ENCODE peak calls at places on chromosome 13, in ten cellular contexts. Y is IMR-90, N is body of pancreas, J is A549, R is ovary, H is tibial nerve, B is breast epithelium, Z is sigmoid colon, K is spleen, P is esophagus muscularis mucosa. E is an unnamed sample.

GRCh38 chr13:32734511-32734910 is 148.3 kb downstream of the PDS5B start:
- DNase-seq in Y (peak; percentile 88), N (no peak), J (no peak), R (no peak), H (peak; percentile 21), B (no peak), Z (no peak), K (no peak), P (no peak), E (peak; percentile 30)

GRCh38 chr13:108200781-108201398 is 14.4 kb downstream of the LIG4 start:
- DNase-seq in Y (peak; percentile 43), N (no peak), J (no peak), R (no peak), H (no peak), B (no peak), Z (no peak), K (no peak), P (no peak), E (no peak)

GRCh38 chr13:39484506-39485313 is 118.3 kb downstream of the LHFPL6 start:
- DNase-seq in Y (peak; percentile 77), N (no peak), J (no peak), R (no peak), H (no peak), B (no peak), Z (no peak), K (no peak), P (no peak), E (no peak)

GRCh38 chr13:30805603-30806011 is 70.3 kb downstream of the ALOX5AP start:
- DNase-seq in Y (peak; percentile 59), N (peak; percentile 58), J (no peak), R (no peak), H (no peak), B (peak; percentile 69), Z (peak; percentile 68), K (no peak), P (no peak), E (no peak)

GRCh38 chr13:76707360-76707759 is 178.8 kb downstream of the KCTD12 start:
- DNase-seq in Y (peak; percentile 78), N (no peak), J (no peak), R (no peak), H (no peak), B (no peak), Z (no peak), K (no peak), P (no peak), E (no peak)

GRCh38 chr13:27034678-27035111 is 136.9 kb downstream of the USP12 start:
- DNase-seq in Y (no peak), N (no peak), J (no peak), R (no peak), H (no peak), B (no peak), Z (no peak), K (no peak), P (no peak), E (no peak)

GRCh38 chr13:43041368-43041921 is 18.1 kb downstream of the DNAJC15 start:
- DNase-seq in Y (peak; percentile 24), N (no peak), J (no peak), R (no peak), H (no peak), B (no peak), Z (no peak), K (no peak), P (no peak), E (no peak)

GRCh38 chr13:43054803-43055802 is 31.7 kb downstream of the DNAJC15 start:
- DNase-seq in Y (peak; percentile 87), N (no peak), J (no peak), R (peak; percentile 23), H (no peak), B (no peak), Z (no peak), K (no peak), P (no peak), E (no peak)

GRCh38 chr13:24271231-24271610 is 38.2 kb upstream of the C1QTNF9 start:
- DNase-seq in Y (no peak), N (no peak), J (no peak), R (no peak), H (no peak), B (no peak), Z (no peak), K (no peak), P (no peak), E (no peak)

GRCh38 chr13:24270639-24271131 is 38.7 kb upstream of the C1QTNF9 start:
- DNase-seq in Y (peak; percentile 47), N (peak; percentile 60), J (no peak), R (peak; percentile 68), H (peak; percentile 49), B (no peak), Z (peak; percentile 79), K (peak; percentile 93), P (no peak), E (peak; percentile 68)

GRCh38 chr13:24272452-24273161 is 36.8 kb upstream of the C1QTNF9 start:
- DNase-seq in Y (no peak), N (no peak), J (no peak), R (peak; percentile 66), H (no peak), B (no peak), Z (no peak), K (peak; percentile 84), P (peak; percentile 42), E (no peak)

GRCh38 chr13:24269803-24270202 is 39.6 kb upstream of the C1QTNF9 start:
- DNase-seq in Y (peak; percentile 60), N (no peak), J (no peak), R (no peak), H (no peak), B (no peak), Z (no peak), K (no peak), P (no peak), E (no peak)

DNA sequence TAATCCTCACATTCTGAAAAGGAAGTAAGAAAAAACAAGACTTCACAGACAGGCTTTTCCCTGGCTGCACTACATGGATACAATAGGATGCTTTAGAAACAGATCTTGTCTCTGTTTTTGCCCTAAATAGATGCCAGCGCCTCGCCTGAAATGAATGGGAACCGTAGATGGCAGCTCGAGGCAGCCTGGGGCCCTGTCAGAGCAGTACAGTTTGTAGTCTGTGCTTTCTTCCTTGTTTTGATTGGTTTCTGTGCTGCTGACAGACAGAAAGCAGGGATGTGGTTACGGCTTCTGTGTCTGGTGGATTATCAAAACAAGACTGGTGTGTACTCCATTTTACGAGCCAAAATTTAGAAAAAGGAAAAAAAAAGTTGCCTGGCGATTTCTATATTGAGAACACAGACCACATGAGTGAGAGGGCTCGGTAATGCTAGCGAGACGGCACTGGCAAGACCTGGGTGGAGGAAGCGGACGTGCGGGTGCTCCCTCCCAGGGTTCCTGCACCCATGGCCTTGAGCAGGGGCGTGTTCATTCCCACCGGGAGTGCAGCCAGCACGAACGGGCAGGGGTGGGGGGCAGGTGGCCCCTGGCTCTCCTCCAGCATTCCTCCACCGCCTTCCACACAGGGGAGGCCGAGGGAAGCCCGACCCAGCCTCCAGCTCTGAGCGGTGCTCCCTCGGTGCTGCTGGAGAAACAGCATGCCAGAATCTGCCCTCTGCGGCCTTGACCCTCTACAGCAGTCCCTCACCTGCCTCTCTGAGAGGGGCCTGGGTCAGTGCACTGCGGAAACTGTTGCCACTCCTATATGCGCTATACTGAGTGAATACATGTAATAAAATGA is 37.5 kb upstream of the C1QTNF9 start:
- DNase-seq in Y (peak; percentile 76), N (peak; percentile 86), J (no peak), R (peak; percentile 93), H (peak; percentile 48), B (no peak), Z (peak; percentile 84), K (peak; percentile 93), P (peak; percentile 92), E (peak; percentile 59)
- TF ChIP-seq POLR2A in Y (no peak), N (no peak), J (no peak), R (peak; percentile 45), H (no peak), B (no peak), Z (peak; percentile 17), K (no peak), P (no peak), E (no peak)

GRCh38 chr13:112702983-112703379 is 13.1 kb downstream of the ATP11A start:
- DNase-seq in Y (no peak), N (no peak), J (no peak), R (no peak), H (no peak), B (no peak), Z (peak; percentile 25), K (peak; percentile 23), P (no peak), E (peak; percentile 94)
- TF ChIP-seq POLR2A in Y (no peak), N (no peak), J (no peak), R (no peak), H (no peak), B (no peak), Z (no peak), K (no peak), P (no peak), E (no peak)

DNA sequence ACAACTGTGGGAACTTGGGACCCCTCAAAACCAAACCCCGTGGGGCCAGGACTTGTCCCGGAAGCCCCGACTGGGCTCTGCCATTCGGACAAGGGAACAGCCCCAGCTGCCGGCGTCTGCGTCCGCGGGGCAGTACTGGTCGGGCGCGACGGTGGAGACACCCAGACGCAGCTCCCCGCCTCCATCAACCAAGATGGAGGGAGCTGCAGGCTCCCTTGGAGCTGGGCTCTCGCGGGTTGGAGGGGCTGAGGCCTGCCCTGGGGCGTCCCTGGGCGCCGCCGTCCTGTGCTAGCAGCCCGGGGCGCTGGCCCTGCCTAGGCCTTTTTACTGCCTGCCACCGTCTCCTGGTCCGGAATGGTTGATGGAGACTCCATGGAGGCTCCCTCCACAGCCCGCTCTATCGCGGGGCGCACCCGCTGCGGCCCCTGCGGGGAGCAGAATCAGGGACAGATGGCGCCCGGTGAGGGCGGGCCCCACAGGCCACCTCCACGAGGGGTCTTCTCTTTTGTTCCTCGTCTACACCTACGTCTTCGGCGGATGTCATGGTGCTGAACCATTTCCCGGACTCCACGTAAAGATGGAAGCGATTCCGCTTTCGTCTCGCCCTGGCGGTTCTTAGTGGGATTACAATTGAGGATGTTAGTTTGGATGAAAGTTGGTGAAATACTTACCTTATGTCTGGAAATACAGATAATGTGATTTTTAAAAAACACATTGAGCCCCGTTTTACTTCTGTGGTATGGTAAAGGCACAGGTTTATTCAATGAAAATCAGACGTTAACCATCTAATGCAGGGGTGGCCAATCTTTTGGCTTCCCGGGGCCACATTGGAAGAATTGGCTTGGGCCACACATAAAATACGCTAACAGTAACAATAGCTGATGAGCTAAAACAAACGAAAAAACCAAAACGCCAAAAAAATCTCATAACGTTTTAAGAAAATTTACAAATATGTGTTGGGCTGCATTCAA is 1.2 kb upstream of the ZMYM5 start:
- DNase-seq in Y (peak; percentile 9), N (peak; percentile 70), J (peak; percentile 55), R (peak; percentile 72), H (peak; percentile 88), B (peak; percentile 71), Z (peak; percentile 83), K (peak; percentile 94), P (no peak), E (peak; percentile 87)
- TF ChIP-seq POLR2A in Y (no peak), N (no peak), J (no peak), R (no peak), H (no peak), B (peak; percentile 9), Z (no peak), K (no peak), P (no peak), E (peak; percentile 48)

GRCh38 chr13:41008349-41008980 is 10.7 kb downstream of the ELF1 start:
- DNase-seq in Y (peak; percentile 90), N (no peak), J (no peak), R (no peak), H (no peak), B (no peak), Z (no peak), K (no peak), P (no peak), E (peak; percentile 85)
- TF ChIP-seq POLR2A in Y (no peak), N (no peak), J (no peak), R (no peak), H (no peak), B (no peak), Z (no peak), K (no peak), P (no peak), E (no peak)

GRCh38 chr13:60396783-60397692 is at the start of gene TDRD3:
- DNase-seq in Y (peak; percentile 82), N (peak; percentile 86), J (peak; percentile 55), R (peak; percentile 81), H (peak; percentile 69), B (peak; percentile 77), Z (peak; percentile 92), K (peak; percentile 95), P (peak; percentile 93), E (peak; percentile 93)
- TF ChIP-seq POLR2A in Y (no peak), N (peak; percentile 52), J (peak; percentile 68), R (no peak), H (peak; percentile 55), B (no peak), Z (peak; percentile 58), K (peak; percentile 67), P (peak; percentile 71), E (peak; percentile 93)